ENCODE peak calls at places on chromosomes 12 and 14, in seven cellular contexts. U is tibial nerve, H is pancreas, T is prostate gland, R is spleen, C is left ventricle myocardium inferior, O is left lung. V is an unnamed sample.
A peak's percentile ranks its signal among the peaks of the same experiment; 100 is the strongest.

GRCh38 chr14:70871863-70872677 is 35.2 kb upstream of the PCNX1 start:
- DNase-seq in U (no peak), H (no peak), T (no peak), R (no peak), C (no peak), O (no peak), V (no peak)

GRCh38 chr12:46629331-46630229 is 196.2 kb downstream of the SLC38A4 start:
- DNase-seq in U (no peak), H (no peak), T (no peak), R (no peak), C (no peak), O (no peak), V (no peak)

GRCh38 chr12:38159092-38159551 is 157.5 kb upstream of the ALG10B start:
- DNase-seq in U (no peak), H (no peak), T (no peak), R (peak; percentile 62), C (no peak), O (peak; percentile 56), V (no peak)

GRCh38 chr12:52575948-52576347 is 2.3 kb upstream of the KRT74 start:
- DNase-seq in U (no peak), H (no peak), T (no peak), R (peak; percentile 32), C (no peak), O (no peak), V (no peak)

GRCh38 chr12:63865448-63865847 is 20.9 kb downstream of the SRGAP1 start:
- DNase-seq in U (no peak), H (no peak), T (no peak), R (no peak), C (no peak), O (no peak), V (no peak)

GRCh38 chr12:92898755-92899154 is 30.3 kb downstream of the EEA1 start:
- DNase-seq in U (no peak), H (no peak), T (no peak), R (no peak), C (no peak), O (no peak), V (no peak)

GRCh38 chr12:13195244-13195643 is 1.3 kb upstream of the EMP1 start:
- DNase-seq in U (no peak), H (no peak), T (no peak), R (no peak), C (no peak), O (no peak), V (no peak)

GRCh38 chr14:103846569-103847438 is 571 bp downstream of the PPP1R13B start:
- DNase-seq in U (no peak), H (peak; percentile 77), T (no peak), R (peak; percentile 90), C (peak; percentile 57), O (peak; percentile 85), V (no peak)

GRCh38 chr14:51424569-51425251 is 184.7 kb downstream of the TMX1 start:
- DNase-seq in U (peak; percentile 26), H (no peak), T (no peak), R (no peak), C (peak; percentile 48), O (no peak), V (no peak)

GRCh38 chr14:105427412-105427811 is 7.8 kb downstream of the MTA1 start:
- DNase-seq in U (no peak), H (no peak), T (no peak), R (no peak), C (no peak), O (no peak), V (no peak)

GRCh38 chr12:107536613-107537012 is 149.0 kb upstream of the PWP1 start:
- DNase-seq in U (no peak), H (no peak), T (no peak), R (no peak), C (no peak), O (no peak), V (no peak)

GRCh38 chr14:94769413-94770250 is at the start of gene GSC:
- DNase-seq in U (no peak), H (peak; percentile 75), T (peak; percentile 42), R (peak; percentile 62), C (peak; percentile 26), O (peak; percentile 82), V (no peak)

GRCh38 chr12:90102957-90103652 is 394.5 kb upstream of the ATP2B1 start:
- DNase-seq in U (no peak), H (no peak), T (no peak), R (no peak), C (no peak), O (no peak), V (no peak)

GRCh38 chr14:74532246-74532645 is 38.7 kb downstream of the ISCA2 start:
- DNase-seq in U (no peak), H (no peak), T (no peak), R (no peak), C (no peak), O (no peak), V (no peak)

GRCh38 chr12:102521662-102522277 is 41.4 kb upstream of the IGF1 start:
- DNase-seq in U (no peak), H (no peak), T (no peak), R (no peak), C (no peak), O (no peak), V (no peak)

GRCh38 chr12:69331482-69331845 is 16.7 kb upstream of the LYZ start:
- DNase-seq in U (no peak), H (no peak), T (no peak), R (no peak), C (no peak), O (no peak), V (no peak)

GRCh38 chr12:69332815-69333358 is 15.3 kb upstream of the LYZ start:
- DNase-seq in U (no peak), H (no peak), T (no peak), R (no peak), C (no peak), O (no peak), V (no peak)

GRCh38 chr12:69331846-69332684 is 16.1 kb upstream of the LYZ start:
- DNase-seq in U (no peak), H (peak; percentile 29), T (no peak), R (peak; percentile 76), C (no peak), O (no peak), V (no peak)

GRCh38 chr12:69329669-69330428 is 18.3 kb upstream of the LYZ start:
- DNase-seq in U (no peak), H (no peak), T (no peak), R (no peak), C (no peak), O (no peak), V (no peak)

DNA sequence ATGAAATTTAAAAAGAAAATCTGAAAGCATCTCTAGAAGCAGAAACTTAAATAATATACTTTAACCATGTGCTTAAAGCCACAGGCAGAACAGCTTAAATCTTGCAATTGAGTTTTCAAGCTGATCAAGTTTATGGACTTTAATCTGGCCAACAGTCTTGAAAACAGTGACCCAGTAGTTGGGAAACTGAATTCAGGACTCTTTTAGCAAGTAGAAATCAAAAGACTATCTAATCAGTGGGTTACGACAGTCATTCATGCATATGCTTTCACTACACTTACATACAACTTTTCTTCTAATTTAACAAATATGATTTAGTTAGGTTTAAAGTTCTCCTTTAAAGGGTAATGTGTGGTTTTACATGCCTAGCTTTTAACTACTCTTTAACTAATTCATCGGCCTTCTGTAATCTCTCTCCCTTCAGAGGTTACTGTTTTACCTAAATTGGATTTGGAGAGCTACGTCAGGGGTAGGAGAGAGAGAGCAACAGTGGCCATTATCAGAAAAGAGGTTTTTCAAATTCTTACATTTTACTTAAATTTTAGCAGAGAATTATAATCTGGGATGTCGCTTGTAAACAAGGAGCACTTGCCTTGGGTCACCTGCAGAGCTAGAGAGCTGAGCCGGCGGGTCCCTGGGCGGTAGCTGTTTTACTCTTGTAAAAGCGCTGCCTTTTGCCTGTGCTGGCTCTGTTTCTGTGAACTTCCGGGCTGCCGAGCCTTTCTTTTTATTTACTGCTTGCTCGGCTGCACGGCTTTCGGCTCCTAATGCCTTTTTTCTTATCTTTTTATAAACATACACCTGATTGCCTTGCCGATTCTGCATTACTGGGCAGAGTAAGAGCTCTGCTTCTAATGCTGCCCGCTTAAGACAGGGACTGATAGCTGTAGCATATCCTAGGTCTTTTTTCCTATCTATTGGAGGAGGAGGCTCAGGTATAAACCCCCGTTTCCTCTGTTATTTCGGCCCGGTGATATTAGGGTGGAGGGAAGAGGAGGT is 17.4 kb upstream of the LYZ start:
- DNase-seq in U (peak; percentile 16), H (peak; percentile 70), T (peak; percentile 38), R (peak; percentile 90), C (no peak), O (peak; percentile 81), V (no peak)
- H3K27ac ChIP-seq in U (peak overlapping the region; percentile 15), H (peak overlapping the region; percentile 93), T (peak overlapping the region; percentile 60), R (peak overlapping the region; percentile 84), C (no peak overlapping the region), O (peak overlapping the region; percentile 92), V (no peak overlapping the region)

DNA sequence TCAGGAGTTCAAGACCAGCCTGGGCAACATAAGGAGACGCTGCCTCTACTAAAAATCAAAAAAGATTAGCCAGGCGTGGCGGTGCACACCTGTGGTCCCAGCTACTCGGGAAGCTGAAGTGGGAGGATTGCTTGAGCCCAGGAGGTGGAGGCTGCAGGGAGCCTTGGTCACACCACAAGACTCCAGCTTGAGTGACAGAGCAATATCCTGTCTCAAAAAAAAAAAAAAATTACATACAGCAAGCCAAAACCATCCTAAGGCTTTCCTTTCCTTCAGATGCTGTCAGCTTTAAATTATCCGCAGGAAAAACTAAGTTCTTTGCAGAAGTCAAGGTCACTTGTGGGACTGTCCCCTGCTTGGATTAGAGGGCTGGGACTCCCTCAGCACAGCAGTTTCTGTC is 1.3 kb downstream of the CS start:
- DNase-seq in U (no peak), H (no peak), T (no peak), R (no peak), C (no peak), O (no peak), V (no peak)
- H3K27ac ChIP-seq in U (peak overlapping the region; percentile 94), H (peak overlapping the region; percentile 88), T (peak overlapping the region; percentile 92), R (no peak overlapping the region), C (peak overlapping the region; percentile 99), O (peak overlapping the region; percentile 98), V (no peak overlapping the region)

GRCh38 chr12:86265329-86265695 is 9.1 kb upstream of the MGAT4C start:
- DNase-seq in U (no peak), H (no peak), T (no peak), R (no peak), C (no peak), O (no peak), V (no peak)
- H3K27ac ChIP-seq in U (no peak overlapping the region), H (peak overlapping the region; percentile 78), T (peak overlapping the region; percentile 82), R (no peak overlapping the region), C (no peak overlapping the region), O (no peak overlapping the region), V (no peak overlapping the region)

DNA sequence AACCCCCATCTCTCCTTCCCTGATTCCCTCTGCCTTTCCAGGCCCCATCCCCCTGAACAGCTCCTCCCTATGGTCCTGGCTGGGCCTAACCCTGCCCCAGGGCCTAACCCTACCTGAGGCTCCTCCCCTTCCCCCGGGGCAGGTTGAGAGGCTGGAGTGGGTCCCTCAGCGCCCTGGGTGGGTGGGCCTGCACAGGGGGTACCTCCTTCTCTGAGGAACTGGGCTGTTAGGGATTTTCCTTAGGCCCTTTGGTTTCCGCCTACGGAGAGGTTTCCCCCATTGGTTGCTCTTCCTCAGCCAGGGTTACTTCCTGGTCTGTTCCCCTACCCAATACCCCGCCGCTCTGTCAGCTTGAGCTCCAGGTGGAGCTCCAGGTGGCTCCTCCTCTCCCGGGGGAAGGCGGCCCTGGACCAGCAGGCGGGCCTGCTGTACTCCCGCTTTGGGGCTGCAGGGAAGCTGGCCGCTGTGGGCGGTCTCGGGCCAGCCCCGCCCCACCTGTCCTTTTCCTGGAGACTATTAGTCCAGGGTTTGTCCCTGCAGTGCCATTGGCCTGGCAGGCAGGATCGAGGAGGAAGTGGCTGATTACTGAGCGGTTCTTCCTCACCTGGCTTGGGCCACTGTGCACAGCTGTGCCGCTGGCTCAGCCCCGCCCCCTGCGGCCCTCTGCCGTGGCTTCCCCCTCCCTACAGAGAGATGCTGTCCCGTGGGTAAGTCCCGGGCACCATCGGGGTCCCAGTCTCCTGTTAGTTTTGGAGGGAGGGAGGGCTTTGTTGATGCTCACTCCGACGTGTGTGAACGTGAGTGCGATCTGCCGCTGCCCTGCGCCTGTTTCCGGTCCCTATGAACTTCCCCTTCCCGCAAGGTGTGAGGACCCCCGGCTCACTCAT is 2.5 kb downstream of the C12orf57 start:
- DNase-seq in U (no peak), H (peak; percentile 99), T (peak; percentile 97), R (peak; percentile 96), C (no peak), O (peak; percentile 96), V (no peak)
- H3K27ac ChIP-seq in U (peak overlapping the region; percentile 67), H (peak overlapping the region; percentile 97), T (peak overlapping the region; percentile 94), R (peak overlapping the region; percentile 80), C (peak overlapping the region; percentile 99), O (peak overlapping the region; percentile 82), V (no peak overlapping the region)

V was measured in caudate nucleus.